ENCODE peak calls at places on chromosome 1, in ten cellular contexts. Q is gastrocnemius medialis, N is GM23338, U is fibroblast of lung, Y is thoracic aorta, W is left ventricle myocardium inferior, O is tibial artery, H is Peyer's patch, F is heart left ventricle, V is Panc1. J is an unnamed sample. For H3K4me1, the result is how much of the 10 kb centered on the place peaks cover.

GRCh38 chr1:98086156-98086555 is 165.3 kb upstream of the DPYD start:
- DNase-seq in H (no peak), Y (no peak), U (peak), O (no peak), F (no peak), W (no peak), Q (no peak), V (no peak), N (no peak), J (no peak)

GRCh38 chr1:95308276-95308675 is 74.3 kb downstream of the RWDD3 start:
- DNase-seq in W (no peak), F (no peak), V (no peak), N (no peak), U (no peak), O (no peak), Q (no peak), H (no peak), Y (no peak), J (no peak)

GRCh38 chr1:229068266-229069043 is 202.5 kb upstream of the RAB4A start:
- DNase-seq in H (no peak), W (no peak), Q (peak), V (no peak), O (peak), U (no peak), Y (no peak), N (no peak), F (peak), J (no peak)

GRCh38 chr1:152112885-152113432 is 2.3 kb downstream of the TCHH start:
- DNase-seq in V (no peak), N (no peak), O (no peak), U (no peak), Q (no peak), H (no peak), Y (no peak), W (no peak), F (no peak), J (no peak)

GRCh38 chr1:58841455-58841854 is 57.6 kb upstream of the JUN start:
- DNase-seq in U (no peak), O (no peak), N (peak), H (no peak), V (no peak), Q (no peak), W (no peak), F (no peak), Y (no peak), J (peak)

GRCh38 chr1:169527461-169528213 is 41.9 kb upstream of the SLC19A2 start:
- DNase-seq in W (no peak), O (no peak), F (no peak), N (no peak), H (no peak), V (no peak), Y (no peak), Q (peak), U (peak), J (no peak)

GRCh38 chr1:211135342-211135950 is 1.5 kb upstream of the KCNH1 start:
- DNase-seq in W (no peak), Y (no peak), V (peak), O (no peak), N (peak), U (peak), H (no peak), F (no peak), Q (no peak), J (no peak)

GRCh38 chr1:203343956-203344355 is 7.0 kb downstream of the FMOD start:
- DNase-seq in O (no peak), N (no peak), H (no peak), V (no peak), W (no peak), Q (no peak), U (no peak), Y (no peak), F (no peak), J (no peak)

GRCh38 chr1:169236880-169237279 is 130.4 kb downstream of the ATP1B1 start:
- DNase-seq in V (no peak), O (no peak), Y (no peak), N (no peak), W (no peak), H (no peak), U (peak), Q (no peak), F (no peak), J (no peak)

GRCh38 chr1:158146165-158146564 is 34.5 kb upstream of the CD1D start:
- DNase-seq in V (no peak), Y (no peak), N (no peak), W (no peak), O (no peak), F (no peak), U (peak), Q (no peak), H (no peak), J (no peak)

GRCh38 chr1:205680073-205680851 is at the start of gene SLC45A3:
- DNase-seq in U (no peak), O (no peak), Q (no peak), H (peak), N (peak), V (no peak), Y (no peak), W (peak), F (peak), J (peak)

GRCh38 chr1:24847995-24848857 is 81.8 kb downstream of the RUNX3 start:
- DNase-seq in F (peak), O (peak), W (peak), U (peak), Q (peak), Y (peak), H (peak), N (peak), V (peak), J (peak)

GRCh38 chr1:15168479-15168878 is 14.9 kb downstream of the TMEM51 start:
- DNase-seq in Y (no peak), U (peak), N (no peak), W (no peak), V (peak), F (no peak), O (no peak), H (no peak), Q (no peak), J (no peak)

GRCh38 chr1:168643152-168643551 is 66.7 kb downstream of the XCL1 start:
- DNase-seq in N (no peak), U (peak), V (no peak), W (no peak), O (no peak), Q (no peak), F (no peak), Y (no peak), H (no peak), J (no peak)

GRCh38 chr1:156571261-156571958 is 955 bp downstream of the IQGAP3 start:
- DNase-seq in H (no peak), W (no peak), N (no peak), V (no peak), F (no peak), U (peak), Q (no peak), Y (no peak), O (no peak), J (no peak)

GRCh38 chr1:115069186-115069585 is 20.1 kb downstream of the TSPAN2 start:
- DNase-seq in N (no peak), U (peak), W (no peak), Q (no peak), H (no peak), V (no peak), O (peak), F (no peak), Y (no peak), J (no peak)

GRCh38 chr1:202836616-202837403 is 26.1 kb downstream of the PCAT6 start:
- DNase-seq in F (no peak), V (no peak), U (no peak), W (no peak), H (no peak), Q (no peak), O (no peak), N (peak), Y (no peak), J (no peak)

GRCh38 chr1:181135462-181135781 is 46.9 kb downstream of the IER5 start:
- DNase-seq in U (peak), W (no peak), F (no peak), Q (peak), N (peak), H (no peak), V (no peak), Y (no peak), O (no peak), J (no peak)

GRCh38 chr1:145845514-145846161 is at the start of gene NUDT17:
- DNase-seq in Q (peak), V (no peak), N (peak), O (peak), H (peak), F (peak), W (peak), Y (peak), U (peak), J (peak)

GRCh38 chr1:210301254-210301955 is 27.3 kb upstream of the HHAT start:
- DNase-seq in W (no peak), N (no peak), Y (no peak), O (no peak), Q (no peak), F (no peak), U (peak), H (no peak), V (no peak), J (no peak)

GRCh38 chr1:150974580-150975478 is at the start of gene CERS2:
- DNase-seq in W (peak), N (peak), F (peak), Y (no peak), U (peak), Q (peak), H (peak), V (no peak), O (peak), J (peak)

DNA sequence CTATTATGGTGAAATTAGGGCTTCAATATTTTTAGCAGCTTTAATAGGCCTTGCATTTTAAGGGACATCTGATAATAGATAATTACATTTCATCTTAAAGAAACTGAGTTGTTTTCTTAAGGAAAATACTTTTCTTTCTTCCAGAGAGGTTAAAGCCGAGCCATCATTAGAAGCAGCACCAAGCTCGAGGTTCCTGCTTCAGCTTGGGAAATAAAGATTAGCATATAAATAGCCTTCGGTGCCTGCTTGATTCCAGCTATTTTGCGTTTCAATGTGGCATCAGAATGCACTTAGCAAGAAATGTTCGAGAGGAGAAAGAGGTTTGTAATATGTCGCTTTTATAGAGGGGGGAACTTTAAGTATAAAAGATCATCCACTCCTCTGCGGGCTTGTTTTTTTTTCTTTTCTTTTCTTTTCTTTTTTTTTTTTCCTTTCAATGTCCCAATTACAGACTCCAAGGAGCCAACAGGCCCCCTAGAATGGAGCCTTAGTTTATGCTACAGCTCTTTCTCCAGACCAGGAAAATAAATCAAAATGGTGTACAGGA is 131.9 kb downstream of the RRAGC start:
- DNase-seq in V (no peak), U (no peak), N (peak), Y (no peak), Q (no peak), F (no peak), H (no peak), W (no peak), O (no peak), J (peak)
- H3K27ac ChIP-seq in V (no peak), U (no peak), N (peak), Y (no peak), Q (no peak), F (no peak), H (no peak), W (peak), O (peak), J (no peak)

GRCh38 chr1:2279210-2279639 is 51.1 kb downstream of the SKI start:
- DNase-seq in N (peak), W (peak), Y (no peak), O (peak), H (no peak), Q (no peak), F (peak), U (peak), V (no peak), J (peak)
- H3K4me1 ChIP-seq in N (under half), W (half or more), Y (half or more), O (half or more), H (under half), Q (half or more), F (half or more), U (under half), V (under half), J (under half)

GRCh38 chr1:184479435-184480202 is 92.8 kb downstream of the C1orf21 start:
- DNase-seq in U (no peak), O (no peak), H (peak), W (no peak), F (no peak), Y (no peak), V (no peak), Q (no peak), N (no peak), J (no peak)

GRCh38 chr1:184482113-184482512 is 95.3 kb downstream of the C1orf21 start:
- DNase-seq in V (no peak), Q (peak), O (peak), W (peak), N (no peak), U (no peak), Y (no peak), F (peak), H (no peak), J (no peak)

GRCh38 chr1:184476187-184476586 is 89.4 kb downstream of the C1orf21 start:
- DNase-seq in U (no peak), V (no peak), Q (no peak), Y (no peak), H (no peak), N (no peak), O (no peak), F (no peak), W (no peak), J (no peak)

GRCh38 chr1:184483101-184483813 is 96.4 kb downstream of the C1orf21 start:
- DNase-seq in N (no peak), F (no peak), W (no peak), Q (peak), Y (no peak), V (no peak), U (peak), O (no peak), H (no peak), J (no peak)

DNA sequence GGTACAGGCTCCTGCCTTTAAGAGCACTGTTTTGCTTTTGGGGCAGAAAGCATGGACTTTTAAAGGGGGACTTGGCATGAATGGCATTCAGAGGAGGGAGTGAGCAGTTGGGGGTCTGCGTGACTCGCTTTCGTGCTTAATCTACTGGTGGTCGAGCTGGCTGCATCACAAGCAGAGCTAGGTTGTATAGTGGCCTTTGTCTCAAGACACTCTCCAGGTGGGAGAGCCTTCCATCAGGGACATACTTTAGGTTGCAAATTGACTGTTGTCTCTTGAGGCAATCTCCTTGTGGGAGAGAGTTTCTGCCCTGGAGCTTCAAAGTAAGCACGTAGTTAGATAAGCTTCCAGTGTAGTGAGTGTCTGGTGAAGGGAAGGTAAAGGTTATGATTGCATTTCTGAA is 93.9 kb downstream of the C1orf21 start:
- DNase-seq in Q (no peak), W (no peak), U (no peak), Y (no peak), F (no peak), V (no peak), H (no peak), O (no peak), N (peak), J (peak)
- H3K27ac ChIP-seq in Q (peak), W (peak), U (no peak), Y (no peak), F (no peak), V (no peak), H (no peak), O (no peak), N (peak), J (peak)

GRCh38 chr1:19042675-19043578 is 86.5 kb upstream of the IFFO2 start:
- DNase-seq in Y (no peak), U (peak), W (no peak), F (no peak), V (no peak), O (peak), H (no peak), Q (no peak), N (peak), J (peak)

GRCh38 chr1:19044471-19044870 is 88.0 kb upstream of the IFFO2 start:
- DNase-seq in Q (no peak), V (no peak), U (no peak), W (no peak), O (peak), N (no peak), H (no peak), F (no peak), Y (no peak), J (peak)

GRCh38 chr1:19044975-19045831 is 88.7 kb upstream of the IFFO2 start:
- DNase-seq in F (no peak), V (no peak), Y (no peak), N (no peak), Q (no peak), H (no peak), W (no peak), O (no peak), U (peak), J (peak)

GRCh38 chr1:19045898-19046889 is 89.7 kb upstream of the IFFO2 start:
- DNase-seq in Q (no peak), F (no peak), Y (no peak), W (no peak), O (no peak), H (no peak), N (no peak), V (no peak), U (peak), J (peak)

DNA sequence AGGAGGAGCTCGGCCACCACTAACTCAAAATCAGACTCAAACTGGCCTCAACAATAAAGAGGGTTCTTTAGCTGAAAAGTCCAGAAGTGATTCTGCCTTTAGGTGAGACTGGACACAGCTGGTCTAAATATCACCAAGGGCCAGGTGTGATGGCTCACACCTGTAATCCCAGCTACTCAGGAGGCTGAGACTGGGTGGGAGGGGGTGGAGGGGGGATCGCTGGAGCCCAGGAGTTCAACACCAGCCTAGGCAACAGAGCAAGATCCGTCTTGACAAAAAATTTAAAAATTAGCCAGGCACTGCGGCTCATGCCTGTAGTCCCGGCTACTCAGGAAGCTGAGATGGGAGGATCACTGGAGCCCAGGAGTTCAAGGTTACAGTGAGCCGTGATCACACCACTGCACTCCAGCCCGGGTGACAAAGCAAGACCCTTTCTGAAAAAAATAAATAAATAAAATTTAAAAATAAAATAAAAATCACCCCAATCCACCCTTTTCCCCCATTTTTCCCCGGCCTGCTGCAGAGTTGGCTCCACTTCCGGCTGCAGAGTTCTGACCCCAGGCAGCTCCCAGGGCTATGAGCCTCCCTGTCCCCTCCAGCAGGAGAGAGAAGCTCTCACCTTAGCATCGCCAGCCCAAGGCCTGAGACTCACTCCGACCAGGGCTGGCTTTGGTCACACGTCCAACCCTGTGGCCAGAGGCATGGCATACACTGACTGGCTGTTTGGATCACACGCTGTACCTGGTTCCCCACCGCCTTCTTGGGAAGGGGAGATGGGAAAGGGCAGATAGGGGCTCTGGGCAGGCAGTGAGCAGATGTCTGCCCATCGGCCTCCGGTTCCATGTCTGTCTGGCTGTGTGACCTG is 87.3 kb upstream of the IFFO2 start:
- DNase-seq in N (no peak), Y (no peak), Q (no peak), O (peak), H (no peak), V (no peak), F (no peak), U (no peak), W (no peak), J (no peak)
- H3K4me1 ChIP-seq in N (under half), Y (under half), Q (under half), O (under half), H (under half), V (under half), F (under half), U (under half), W (under half), J (under half)

GRCh38 chr1:23452011-23452411 is 27.5 kb upstream of the TCEA3 start:
- DNase-seq in O (no peak), V (no peak), Q (peak), H (peak), U (peak), Y (no peak), F (no peak), W (no peak), N (no peak), J (no peak)
- H3K27ac ChIP-seq in O (no peak), V (no peak), Q (peak), H (peak), U (no peak), Y (no peak), F (no peak), W (peak), N (no peak), J (no peak)

GRCh38 chr1:27526569-27527222 is 36.7 kb upstream of the WASF2 start:
- DNase-seq in W (no peak), F (no peak), Y (no peak), U (no peak), N (no peak), H (no peak), V (no peak), Q (no peak), O (no peak), J (no peak)

GRCh38 chr1:27528701-27529637 is 39.0 kb upstream of the WASF2 start:
- DNase-seq in W (peak), V (no peak), O (peak), U (peak), F (peak), H (no peak), N (peak), Y (no peak), Q (peak), J (no peak)

GRCh38 chr1:27527857-27528700 is 38.1 kb upstream of the WASF2 start:
- DNase-seq in O (no peak), W (peak), V (no peak), U (no peak), H (peak), N (peak), F (no peak), Y (no peak), Q (no peak), J (peak)

GRCh38 chr1:27525296-27526271 is 35.6 kb upstream of the WASF2 start:
- DNase-seq in W (peak), F (peak), N (peak), O (peak), V (no peak), U (no peak), Q (peak), Y (no peak), H (no peak), J (peak)

GRCh38 chr1:27527223-27527856 is 37.4 kb upstream of the WASF2 start:
- DNase-seq in Y (no peak), W (peak), O (no peak), V (no peak), H (peak), F (peak), N (peak), Q (peak), U (no peak), J (peak)
- H3K4me1 ChIP-seq in Y (under half), W (half or more), O (half or more), V (under half), H (under half), F (half or more), N (half or more), Q (half or more), U (half or more), J (under half)